ENCODE peak calls at places on chromosomes 1 and 21, in nine cellular contexts. H is GM23248; J is AG04450; R is substantia nigra; O is brain microvascular endothelial cell; L is esophagus squamous epithelium; I is CD8-positive, alpha-beta T cell; N is dorsolateral prefrontal cortex; M is ovary. F is an unnamed sample.

GRCh38 chr1:236018885-236019453 is 45.9 kb downstream of the NID1 start:
- DNase-seq in L (no peak), J (no peak), O (no peak), N (no peak), H (peak; percentile 77), I (no peak), M (peak; percentile 89), R (no peak), F (peak; percentile 86)

GRCh38 chr1:228668553-228669400 is 66.5 kb upstream of the RHOU start:
- DNase-seq in L (no peak), R (no peak), I (no peak), N (no peak), O (no peak), J (no peak), H (peak; percentile 85), M (no peak), F (no peak)

GRCh38 chr21:46324390-46325072 is 575 bp downstream of the PCNT start:
- DNase-seq in O (peak; percentile 53), M (peak; percentile 85), R (peak; percentile 81), H (peak; percentile 91), J (peak; percentile 21), L (peak; percentile 69), N (peak; percentile 93), I (peak; percentile 82), F (peak; percentile 91)

GRCh38 chr1:220498188-220498587 is 29.7 kb upstream of the MARK1 start:
- DNase-seq in L (no peak), M (no peak), N (no peak), R (no peak), J (no peak), O (no peak), I (no peak), H (peak; percentile 63), F (no peak)

GRCh38 chr1:156623946-156624813 is 5.0 kb downstream of the HAPLN2 start:
- DNase-seq in L (no peak), H (peak; percentile 71), J (no peak), N (peak; percentile 78), M (no peak), R (peak; percentile 37), O (peak; percentile 44), I (no peak), F (peak; percentile 47)

GRCh38 chr1:153490272-153491051 is 30.0 kb upstream of the S100A7 start:
- DNase-seq in I (no peak), O (peak; percentile 83), N (no peak), R (no peak), H (peak; percentile 98), J (peak; percentile 81), L (peak; percentile 14), M (peak; percentile 66), F (peak; percentile 52)

GRCh38 chr1:12549460-12550349 is 68.3 kb downstream of the DHRS3 start:
- DNase-seq in H (peak; percentile 95), N (no peak), J (peak; percentile 93), M (peak; percentile 85), R (no peak), L (no peak), O (peak; percentile 99), I (no peak), F (peak; percentile 62)

GRCh38 chr1:207826557-207827487 is 75.0 kb downstream of the CD46 start:
- DNase-seq in O (no peak), L (no peak), N (no peak), I (no peak), R (no peak), J (no peak), H (no peak), M (peak; percentile 78), F (no peak)

GRCh38 chr1:24745711-24746582 is 700 bp downstream of the CLIC4 start:
- DNase-seq in L (no peak), O (no peak), R (no peak), N (no peak), H (peak; percentile 80), M (peak; percentile 66), J (no peak), I (no peak), F (peak; percentile 38)

GRCh38 chr1:107871259-107871658 is 93.7 kb downstream of the VAV3 start:
- DNase-seq in R (no peak), M (no peak), N (no peak), J (no peak), H (no peak), O (no peak), I (no peak), L (no peak), F (no peak)

GRCh38 chr1:8516793-8517556 is 199.1 kb downstream of the SLC45A1 start:
- DNase-seq in L (no peak), O (no peak), J (no peak), I (no peak), N (no peak), R (no peak), H (peak; percentile 71), M (no peak), F (no peak)

GRCh38 chr1:33442141-33442540 is 11.2 kb upstream of the PHC2 start:
- DNase-seq in N (no peak), I (no peak), J (no peak), O (no peak), L (no peak), H (no peak), M (no peak), R (no peak), F (no peak)

GRCh38 chr1:23810818-23811420 is 10.4 kb upstream of the GALE start:
- DNase-seq in M (no peak), R (peak; percentile 33), H (peak; percentile 50), O (no peak), J (no peak), N (no peak), I (no peak), L (no peak), F (no peak)

GRCh38 chr1:93595266-93595665 is 86.4 kb downstream of the BCAR3 start:
- DNase-seq in J (no peak), M (no peak), I (no peak), R (no peak), H (peak; percentile 92), L (no peak), N (no peak), O (peak; percentile 20), F (no peak)

GRCh38 chr1:41005876-41006275 is 15.6 kb downstream of the SLFNL1 start:
- DNase-seq in O (no peak), M (no peak), N (no peak), J (no peak), H (no peak), I (no peak), L (no peak), R (no peak), F (no peak)

GRCh38 chr1:197773856-197774255 is 1.4 kb downstream of the DENND1B start:
- DNase-seq in J (no peak), H (peak; percentile 13), L (no peak), N (no peak), R (no peak), M (no peak), I (no peak), O (no peak), F (no peak)

GRCh38 chr1:36913523-36914060 is 120.7 kb downstream of the GRIK3 start:
- DNase-seq in R (no peak), L (no peak), O (no peak), M (no peak), N (no peak), J (no peak), H (no peak), I (no peak), F (no peak)

GRCh38 chr1:181508486-181509165 is 25.3 kb downstream of the CACNA1E start:
- DNase-seq in H (peak; percentile 62), J (no peak), R (no peak), O (no peak), I (no peak), L (no peak), M (no peak), N (no peak), F (no peak)

DNA sequence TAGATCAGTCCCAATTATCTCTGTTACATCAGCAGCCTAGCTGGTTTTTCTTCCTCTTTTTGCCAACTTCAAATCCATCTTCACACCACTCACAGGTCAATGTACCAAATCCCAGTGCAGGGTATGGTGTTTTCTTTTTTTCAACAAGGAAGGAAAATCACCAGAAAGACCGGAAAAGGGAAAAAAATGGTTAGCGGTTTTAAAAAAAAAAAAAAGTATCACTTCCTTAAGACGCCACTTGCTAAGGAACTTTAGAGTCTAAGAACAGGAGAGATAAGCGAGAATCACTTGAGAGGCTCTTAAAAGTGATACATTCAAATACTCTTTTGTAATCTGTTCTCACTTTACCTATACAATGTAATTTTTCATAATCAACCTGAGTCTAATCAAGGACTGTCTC is 3.1 kb upstream of the OR10J1 start:
- DNase-seq in I (no peak), M (no peak), H (no peak), L (no peak), N (no peak), O (no peak), J (no peak), R (no peak), F (no peak)
- H3K27ac ChIP-seq in I (no peak overlapping the region), M (no peak overlapping the region), H (no peak overlapping the region), L (no peak overlapping the region), N (no peak overlapping the region), O (no peak overlapping the region), J (no peak overlapping the region), R (no peak overlapping the region), F (no peak overlapping the region)

DNA sequence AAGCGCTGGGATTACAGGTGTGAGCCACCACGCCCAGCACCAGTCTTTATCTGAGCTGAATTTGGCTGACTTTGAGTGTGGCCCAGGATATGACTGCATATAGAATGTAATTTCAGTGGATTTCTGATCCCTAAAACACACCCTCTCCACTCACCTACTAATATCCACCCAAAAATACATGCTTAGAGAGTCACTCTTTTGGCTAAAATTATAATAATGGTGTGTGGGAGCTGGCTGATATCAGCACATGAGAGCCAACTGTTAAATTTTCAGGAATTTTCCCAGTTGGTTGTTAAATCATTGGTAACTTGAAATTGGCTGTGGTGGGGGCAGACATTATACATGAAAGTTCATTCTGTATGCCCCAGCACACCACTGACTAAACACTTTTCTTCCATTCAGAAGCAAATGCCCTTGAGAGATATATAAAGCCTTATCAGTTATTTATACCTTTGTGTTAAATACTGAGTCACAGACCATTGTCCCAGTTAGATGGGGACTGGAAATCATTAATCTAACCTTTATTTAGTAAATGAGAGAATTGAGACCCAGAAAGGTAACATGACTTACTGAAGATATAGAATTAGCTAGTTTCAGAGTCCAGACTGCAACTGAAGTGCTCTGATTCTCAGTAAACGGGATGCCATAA is 9.9 kb upstream of the CD247 start:
- DNase-seq in H (no peak), N (no peak), I (no peak), J (no peak), O (no peak), L (no peak), M (no peak), R (no peak), F (no peak)
- H3K27ac ChIP-seq in H (no peak overlapping the region), N (no peak overlapping the region), I (no peak overlapping the region), J (no peak overlapping the region), O (no peak overlapping the region), L (no peak overlapping the region), M (no peak overlapping the region), R (no peak overlapping the region), F (no peak overlapping the region)

DNA sequence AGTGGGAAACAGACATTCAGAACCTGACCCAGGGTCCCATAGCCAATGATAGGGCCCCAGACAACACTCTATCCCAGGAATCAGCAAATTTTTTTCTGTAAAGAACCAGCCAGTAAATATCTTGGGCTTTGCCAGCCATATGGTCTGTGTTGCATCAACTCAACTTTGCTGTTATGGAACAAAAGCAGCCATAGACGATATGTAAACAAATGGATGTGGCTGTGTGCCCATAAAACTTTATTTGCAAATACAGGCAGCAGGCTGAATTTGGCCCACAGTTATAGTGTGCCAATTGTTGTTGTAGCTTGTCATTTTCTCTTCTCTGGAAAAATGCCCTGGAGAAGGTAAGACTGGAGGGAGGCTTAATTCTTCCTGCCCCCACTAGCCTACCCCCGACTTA is 431.1 kb upstream of the VAMP3 start:
- DNase-seq in H (no peak), I (no peak), O (no peak), R (no peak), N (no peak), M (no peak), J (no peak), L (no peak), F (no peak)
- H3K27ac ChIP-seq in H (no peak overlapping the region), I (no peak overlapping the region), O (no peak overlapping the region), R (no peak overlapping the region), N (no peak overlapping the region), M (no peak overlapping the region), J (no peak overlapping the region), L (no peak overlapping the region), F (no peak overlapping the region)

GRCh38 chr1:65429078-65429477 is 8.6 kb downstream of the LEPR start:
- DNase-seq in H (no peak), M (no peak), R (no peak), O (no peak), I (no peak), L (no peak), J (no peak), N (no peak), F (no peak)
- H3K27ac ChIP-seq in H (peak overlapping the region; percentile 93), M (no peak overlapping the region), R (peak overlapping the region; percentile 19), O (peak overlapping the region; percentile 92), I (no peak overlapping the region), L (no peak overlapping the region), J (no peak overlapping the region), N (no peak overlapping the region), F (peak overlapping the region; percentile 59)